ENCODE peak calls at places on chromosomes 16 and 17, in nine cellular contexts. E, X, H, I, R, C, S, A and L are unnamed samples.

GRCh38 chr17:62950067-62950466 is 16.0 kb upstream of the TANC2 start:
- DNase-seq in E (no peak), X (no peak), H (no peak), I (peak; percentile 83), R (no peak), C (no peak), S (no peak), A (no peak), L (peak; percentile 90)

GRCh38 chr16:29809031-29809747 is 2.8 kb upstream of the PRRT2 start:
- DNase-seq in E (no peak), X (no peak), H (no peak), I (no peak), R (no peak), C (no peak), S (no peak), A (no peak), L (no peak)

GRCh38 chr16:22311520-22311919 is 14.3 kb downstream of the POLR3E start:
- DNase-seq in E (no peak), X (no peak), H (no peak), I (no peak), R (no peak), C (no peak), S (no peak), A (no peak), L (no peak)

GRCh38 chr16:23131841-23132576 is 17.2 kb downstream of the USP31 start:
- DNase-seq in E (no peak), X (no peak), H (no peak), I (no peak), R (no peak), C (no peak), S (no peak), A (no peak), L (peak; percentile 28)

GRCh38 chr17:5380491-5381135 is 38.8 kb downstream of the NUP88 start:
- DNase-seq in E (no peak), X (no peak), H (no peak), I (no peak), R (no peak), C (no peak), S (no peak), A (no peak), L (no peak)

GRCh38 chr16:56600398-56600999 is 7.9 kb upstream of the MT2A start:
- DNase-seq in E (no peak), X (peak; percentile 25), H (no peak), I (peak; percentile 72), R (no peak), C (no peak), S (peak; percentile 61), A (peak; percentile 61), L (no peak)

GRCh38 chr16:83705856-83706255 is 101.9 kb upstream of the HSBP1 start:
- DNase-seq in E (no peak), X (no peak), H (no peak), I (peak; percentile 82), R (no peak), C (no peak), S (no peak), A (no peak), L (no peak)

GRCh38 chr16:74460542-74460941 is 39.3 kb upstream of the CLEC18B start:
- DNase-seq in E (no peak), X (no peak), H (no peak), I (no peak), R (no peak), C (no peak), S (no peak), A (no peak), L (no peak)

GRCh38 chr16:89060207-89060794 is 33.4 kb upstream of the ACSF3 start:
- DNase-seq in E (no peak), X (no peak), H (no peak), I (no peak), R (no peak), C (no peak), S (no peak), A (no peak), L (no peak)

GRCh38 chr16:50697881-50698767 is 4.7 kb downstream of the NOD2 start:
- DNase-seq in E (peak; percentile 18), X (no peak), H (no peak), I (peak; percentile 76), R (no peak), C (no peak), S (no peak), A (no peak), L (no peak)

GRCh38 chr17:888998-889401 is 90.6 kb downstream of the NXN start:
- DNase-seq in E (no peak), X (no peak), H (no peak), I (peak; percentile 37), R (no peak), C (no peak), S (no peak), A (no peak), L (no peak)

GRCh38 chr17:9001539-9001938 is 19.8 kb upstream of the NTN1 start:
- DNase-seq in E (no peak), X (no peak), H (no peak), I (no peak), R (no peak), C (no peak), S (no peak), A (no peak), L (no peak)

GRCh38 chr16:29820730-29821662 is 734 bp downstream of the MVP start:
- DNase-seq in E (no peak), X (no peak), H (no peak), I (peak; percentile 66), R (no peak), C (no peak), S (no peak), A (no peak), L (no peak)

GRCh38 chr17:69084911-69085310 is 24.2 kb upstream of the ABCA9 start:
- DNase-seq in E (no peak), X (no peak), H (no peak), I (no peak), R (no peak), C (no peak), S (no peak), A (peak; percentile 68), L (no peak)

GRCh38 chr17:76467366-76467765 is at the start of gene AANAT:
- DNase-seq in E (no peak), X (no peak), H (no peak), I (no peak), R (no peak), C (no peak), S (no peak), A (peak; percentile 81), L (no peak)

GRCh38 chr17:72158895-72159885 is 38.4 kb downstream of the SOX9 start:
- DNase-seq in E (no peak), X (no peak), H (no peak), I (peak; percentile 42), R (no peak), C (no peak), S (no peak), A (no peak), L (no peak)

GRCh38 chr17:28528329-28529011 is 22.3 kb downstream of the FOXN1 start:
- DNase-seq in E (no peak), X (no peak), H (no peak), I (peak; percentile 70), R (no peak), C (no peak), S (no peak), A (peak; percentile 71), L (no peak)

GRCh38 chr16:66924527-66925321 is 611 bp downstream of the RRAD start:
- DNase-seq in E (no peak), X (no peak), H (peak; percentile 62), I (no peak), R (no peak), C (no peak), S (no peak), A (peak; percentile 87), L (no peak)

GRCh38 chr17:1598399-1599095 is 30.1 kb downstream of the SLC43A2 start:
- DNase-seq in E (no peak), X (no peak), H (no peak), I (no peak), R (no peak), C (no peak), S (no peak), A (no peak), L (no peak)

GRCh38 chr17:5585814-5586558 is 1.7 kb upstream of the NLRP1 start:
- DNase-seq in E (no peak), X (peak; percentile 75), H (no peak), I (peak; percentile 71), R (no peak), C (no peak), S (no peak), A (no peak), L (no peak)

GRCh38 chr16:55471448-55472097 is 7.4 kb upstream of the MMP2 start:
- DNase-seq in E (no peak), X (no peak), H (no peak), I (peak; percentile 95), R (no peak), C (no peak), S (no peak), A (no peak), L (peak; percentile 69)

GRCh38 chr17:50914510-50914849 is 48.3 kb upstream of the TOB1 start:
- DNase-seq in E (no peak), X (no peak), H (no peak), I (no peak), R (no peak), C (no peak), S (no peak), A (peak; percentile 46), L (no peak)

GRCh38 chr16:31002252-31002700 is 8.2 kb downstream of the STX1B start:
- DNase-seq in E (no peak), X (no peak), H (no peak), I (no peak), R (no peak), C (no peak), S (no peak), A (no peak), L (no peak)

GRCh38 chr16:3115561-3115960 is 3.2 kb downstream of the ZNF205 start:
- DNase-seq in E (no peak), X (no peak), H (no peak), I (no peak), R (no peak), C (no peak), S (no peak), A (no peak), L (no peak)

GRCh38 chr17:28173071-28173561 is 130.6 kb downstream of the NLK start:
- DNase-seq in E (no peak), X (no peak), H (no peak), I (no peak), R (no peak), C (no peak), S (no peak), A (no peak), L (no peak)

GRCh38 chr17:78019367-78019975 is 61.0 kb downstream of the TNRC6C start:
- DNase-seq in E (no peak), X (peak; percentile 13), H (no peak), I (peak; percentile 46), R (no peak), C (no peak), S (no peak), A (no peak), L (no peak)

GRCh38 chr16:85284138-85284897 is 172.0 kb upstream of the CIBAR2 start:
- DNase-seq in E (no peak), X (peak; percentile 42), H (no peak), I (no peak), R (no peak), C (no peak), S (peak; percentile 37), A (peak; percentile 81), L (no peak)

GRCh38 chr16:12500771-12501170 is 302.9 kb downstream of the CPPED1 start:
- DNase-seq in E (no peak), X (no peak), H (peak; percentile 22), I (no peak), R (no peak), C (no peak), S (no peak), A (no peak), L (no peak)

GRCh38 chr17:13416748-13417363 is 184.9 kb downstream of the HS3ST3A1 start:
- DNase-seq in E (no peak), X (no peak), H (no peak), I (no peak), R (no peak), C (no peak), S (no peak), A (no peak), L (no peak)